ENCODE peak calls at places on chromosomes 1 and 21, in four cellular contexts. F is Peyer's patch, X is spleen, D is right lobe of liver. O is an unnamed sample.

GRCh38 chr1:154386643-154387352 is 18.3 kb upstream of the IL6R start:
- DNase-seq in F (peak; percentile 64), X (peak; percentile 75), D (no peak), O (no peak)

GRCh38 chr21:38531610-38532009 is 33.3 kb upstream of the ERG start:
- DNase-seq in F (no peak), X (no peak), D (no peak), O (no peak)

GRCh38 chr1:208455821-208456220 is 211.6 kb upstream of the PLXNA2 start:
- DNase-seq in F (no peak), X (no peak), D (no peak), O (no peak)

GRCh38 chr1:207884276-207885029 is 26.5 kb downstream of the CD34 start:
- DNase-seq in F (no peak), X (no peak), D (no peak), O (no peak)

GRCh38 chr1:33143181-33143580 is 38.7 kb downstream of the TRIM62 start:
- DNase-seq in F (no peak), X (no peak), D (no peak), O (no peak)

GRCh38 chr1:219927956-219928790 is at the start of gene SLC30A10:
- DNase-seq in F (no peak), X (no peak), D (peak; percentile 84), O (no peak)

GRCh38 chr1:15722836-15723542 is 13.1 kb upstream of the SLC25A34 start:
- DNase-seq in F (no peak), X (no peak), D (no peak), O (peak; percentile 32)

GRCh38 chr1:232709339-232709738 is 79.4 kb upstream of the SIPA1L2 start:
- DNase-seq in F (no peak), X (no peak), D (peak; percentile 35), O (no peak)

GRCh38 chr1:236128646-236129178 is 13.6 kb upstream of the GPR137B start:
- DNase-seq in F (no peak), X (no peak), D (no peak), O (no peak)

GRCh38 chr1:119015547-119015946 is 27.4 kb upstream of the TBX15 start:
- DNase-seq in F (no peak), X (no peak), D (no peak), O (no peak)

GRCh38 chr1:30816211-30817082 is 58.9 kb upstream of the LAPTM5 start:
- DNase-seq in F (no peak), X (no peak), D (peak; percentile 36), O (peak; percentile 65)

GRCh38 chr1:43309626-43310025 is 8.8 kb downstream of the TIE1 start:
- DNase-seq in F (no peak), X (peak; percentile 56), D (no peak), O (no peak)

GRCh38 chr1:107404756-107405155 is 263.9 kb downstream of the NTNG1 start:
- DNase-seq in F (no peak), X (no peak), D (no peak), O (no peak)

GRCh38 chr21:46038871-46039397 is 57.4 kb downstream of the COL6A1 start:
- DNase-seq in F (no peak), X (peak; percentile 85), D (no peak), O (no peak)

GRCh38 chr1:167439301-167439988 is 78.9 kb downstream of the CD247 start:
- DNase-seq in F (peak; percentile 43), X (no peak), D (peak; percentile 48), O (no peak)

GRCh38 chr1:41447995-41448770 is 36.3 kb downstream of the EDN2 start:
- DNase-seq in F (no peak), X (no peak), D (no peak), O (no peak)

GRCh38 chr21:35855463-35855862 is 204.9 kb downstream of the SETD4 start:
- DNase-seq in F (no peak), X (no peak), D (no peak), O (no peak)

GRCh38 chr1:247358920-247359319 is 27.3 kb upstream of the ZNF496 start:
- DNase-seq in F (no peak), X (no peak), D (no peak), O (no peak)

GRCh38 chr1:183198463-183198862 is 12.4 kb downstream of the LAMC2 start:
- DNase-seq in F (no peak), X (no peak), D (no peak), O (no peak)

GRCh38 chr1:240027059-240027462 is 64.6 kb upstream of the FMN2 start:
- DNase-seq in F (no peak), X (no peak), D (no peak), O (no peak)

GRCh38 chr1:2237773-2238172 is 9.7 kb downstream of the SKI start:
- DNase-seq in F (no peak), X (peak; percentile 79), D (no peak), O (no peak)

GRCh38 chr21:22120616-22121266 is 1122.5 kb downstream of the NCAM2 start:
- DNase-seq in F (no peak), X (no peak), D (no peak), O (no peak)

GRCh38 chr1:167344112-167344511 is 123.4 kb downstream of the POU2F1 start:
- DNase-seq in F (no peak), X (no peak), D (no peak), O (no peak)

GRCh38 chr1:117466761-117467160 is 99.5 kb downstream of the MAN1A2 start:
- DNase-seq in F (no peak), X (no peak), D (no peak), O (no peak)

GRCh38 chr1:33424610-33425009 is 6.3 kb downstream of the PHC2 start:
- DNase-seq in F (no peak), X (no peak), D (no peak), O (no peak)

DNA sequence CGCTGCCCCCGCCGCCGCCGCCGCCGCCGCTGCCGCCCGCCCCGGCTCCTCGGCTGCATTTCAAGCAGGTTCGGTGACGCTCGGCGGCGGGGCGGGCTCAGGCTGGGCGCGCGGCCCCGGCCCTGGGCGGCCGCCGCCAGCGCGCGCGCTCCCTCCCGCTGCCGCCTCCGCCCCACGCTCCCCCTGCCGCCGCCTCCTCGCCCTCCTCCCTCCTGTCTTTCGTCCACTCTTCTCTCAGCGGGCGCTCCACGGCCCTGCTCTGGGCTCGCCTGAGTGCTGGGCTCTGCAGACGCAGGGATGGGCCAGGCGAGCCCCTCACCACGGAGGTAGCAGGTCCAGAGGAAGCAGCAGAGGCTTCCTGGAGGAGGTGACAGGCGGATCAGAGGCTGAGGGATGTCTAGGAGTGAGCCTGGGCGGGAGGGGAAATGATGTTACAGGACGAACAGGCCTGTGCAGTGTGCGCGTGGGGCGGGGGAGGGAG is at the start of gene LRP8:
- DNase-seq in F (peak; percentile 71), X (peak; percentile 94), D (peak; percentile 73), O (no peak)
- TF ChIP-seq POLR2A in F (no peak), X (no peak), D (no peak), O (no peak)

DNA sequence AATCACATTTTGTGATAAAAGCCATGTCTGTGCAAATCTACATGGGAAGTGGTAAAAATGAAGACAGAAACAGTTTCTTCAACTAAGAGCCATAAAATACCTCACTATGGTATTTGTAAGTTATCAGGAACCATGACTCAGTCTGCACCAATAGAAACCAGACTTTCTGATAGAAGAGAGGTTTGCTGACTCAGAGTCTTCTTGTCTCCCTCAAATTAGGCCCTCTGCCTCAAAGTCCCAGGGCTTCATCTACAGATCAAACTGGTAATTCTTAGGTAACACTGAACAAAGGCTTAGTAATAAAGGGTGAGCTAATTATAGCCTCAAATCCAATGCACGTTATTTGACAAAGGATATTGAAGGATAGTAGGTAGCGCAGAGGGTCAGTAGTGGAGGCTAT is 30.9 kb upstream of the SSX2IP start:
- DNase-seq in F (no peak), X (no peak), D (no peak), O (no peak)
- H3K4me1 ChIP-seq in F (no peaks in the 10 kb centered on the region), X (no peaks in the 10 kb centered on the region), D (peaks cover 24% of the 10 kb centered on the region), O (no peaks in the 10 kb centered on the region)

GRCh38 chr1:66343569-66344325 is 190.2 kb upstream of the SGIP1 start:
- DNase-seq in F (no peak), X (no peak), D (no peak), O (no peak)
- TF ChIP-seq CTCF in F (no peak), X (no peak), D (no peak), O (no peak)

GRCh38 chr1:8211620-8212442 is 106.1 kb upstream of the SLC45A1 start:
- DNase-seq in F (no peak), X (no peak), D (peak; percentile 56), O (no peak)
- TF ChIP-seq POLR2A in F (no peak), X (no peak), D (no peak), O (no peak)